ENCODE peak calls at places on chromosomes 6 and 20, in eight cellular contexts. K is BJ, F is adrenal gland, M is GM23338, D is bronchial epithelial cell, C is GM20000, Z is cardiac muscle cell, I is GM10248. R is an unnamed sample.

GRCh38 chr6:14066782-14067406 is 50.7 kb upstream of the CD83 start:
- DNase-seq in D (peak; percentile 74), C (peak; percentile 64), F (peak; percentile 23), Z (peak; percentile 85), I (peak; percentile 73), M (peak; percentile 86), K (peak; percentile 16), R (peak; percentile 7)

GRCh38 chr20:36465109-36466080 is 75.9 kb upstream of the MYL9 start:
- DNase-seq in D (peak; percentile 79), C (peak; percentile 49), M (peak; percentile 59), I (no peak), F (peak; percentile 80), Z (peak; percentile 55), K (peak; percentile 94), R (peak; percentile 35)

GRCh38 chr20:58075980-58076749 is 152.3 kb downstream of the ANKRD60 start:
- DNase-seq in M (no peak), K (no peak), C (no peak), Z (peak; percentile 31), F (no peak), I (no peak), D (no peak), R (no peak)

GRCh38 chr20:11001767-11002540 is 328.2 kb upstream of the JAG1 start:
- DNase-seq in Z (peak; percentile 78), C (no peak), K (no peak), F (peak; percentile 26), D (peak; percentile 100), I (no peak), M (no peak), R (no peak)

GRCh38 chr6:128979061-128979460 is 96.1 kb downstream of the LAMA2 start:
- DNase-seq in K (no peak), C (no peak), Z (peak; percentile 23), D (no peak), M (no peak), F (no peak), I (no peak), R (no peak)

GRCh38 chr6:119124079-119124824 is 45.8 kb upstream of the FAM184A start:
- DNase-seq in I (no peak), K (no peak), C (no peak), D (peak; percentile 65), F (no peak), Z (no peak), M (no peak), R (no peak)

GRCh38 chr6:35288834-35289233 is 8.8 kb upstream of the DEF6 start:
- DNase-seq in F (no peak), K (no peak), D (no peak), C (no peak), Z (no peak), I (no peak), M (no peak), R (no peak)

GRCh38 chr6:1606533-1607235 is 3.0 kb upstream of the FOXC1 start:
- DNase-seq in I (peak; percentile 24), F (no peak), C (peak; percentile 35), K (no peak), Z (no peak), M (peak; percentile 92), D (no peak), R (peak; percentile 29)

GRCh38 chr20:46000571-46001145 is 8.1 kb upstream of the MMP9 start:
- DNase-seq in D (no peak), M (peak; percentile 61), Z (no peak), I (no peak), K (no peak), C (no peak), F (no peak), R (peak; percentile 46)

GRCh38 chr6:157020398-157021266 is 243.5 kb downstream of the ARID1B start:
- DNase-seq in I (peak; percentile 79), F (peak; percentile 64), Z (peak; percentile 74), M (peak; percentile 83), D (peak; percentile 35), C (peak; percentile 84), K (no peak), R (peak; percentile 71)

GRCh38 chr20:54431545-54431944 is 43.8 kb upstream of the DOK5 start:
- DNase-seq in D (no peak), F (no peak), I (no peak), K (no peak), Z (no peak), M (no peak), C (no peak), R (no peak)

GRCh38 chr6:140012146-140012545 is 637.7 kb upstream of the CITED2 start:
- DNase-seq in I (no peak), K (no peak), F (no peak), C (no peak), Z (no peak), D (no peak), M (no peak), R (no peak)

GRCh38 chr6:49551126-49551865 is 828 bp downstream of the C6orf141 start:
- DNase-seq in D (no peak), I (no peak), C (peak; percentile 16), Z (no peak), M (peak; percentile 77), F (no peak), K (no peak), R (peak; percentile 34)

GRCh38 chr6:138405816-138406403 is 1.9 kb downstream of the HEBP2 start:
- DNase-seq in M (no peak), I (no peak), Z (no peak), C (no peak), D (no peak), F (no peak), K (no peak), R (no peak)

GRCh38 chr6:143682805-143683204 is 5.0 kb downstream of the PHACTR2 start:
- DNase-seq in F (no peak), Z (no peak), K (no peak), M (no peak), I (no peak), C (no peak), D (no peak), R (no peak)

DNA sequence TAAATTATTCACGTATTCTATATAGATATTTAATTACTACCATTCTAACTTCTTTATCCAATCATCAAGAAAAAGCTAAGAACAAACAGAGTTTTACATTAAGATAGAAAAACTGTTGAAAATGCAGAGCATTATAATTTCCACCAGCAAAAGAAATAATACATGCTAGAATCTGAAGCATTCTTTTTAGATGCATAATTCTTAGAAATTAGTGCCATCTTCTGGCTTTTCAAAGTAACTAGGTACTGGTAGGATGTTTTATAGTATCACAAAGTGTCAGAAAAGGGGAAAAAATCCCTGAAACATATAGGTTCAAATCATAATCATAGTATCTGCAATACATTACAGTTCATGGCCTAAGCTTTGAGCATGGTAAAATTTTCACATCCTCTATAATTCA is 178.9 kb downstream of the PHF3 start:
- DNase-seq in M (no peak), Z (no peak), I (no peak), C (no peak), D (no peak), F (no peak), K (no peak), R (no peak)
- TF ChIP-seq CTCF in M (no peak), Z (no peak), I (no peak), C (no peak), D (no peak), F (no peak), K (peak; percentile 13), R (no peak)

DNA sequence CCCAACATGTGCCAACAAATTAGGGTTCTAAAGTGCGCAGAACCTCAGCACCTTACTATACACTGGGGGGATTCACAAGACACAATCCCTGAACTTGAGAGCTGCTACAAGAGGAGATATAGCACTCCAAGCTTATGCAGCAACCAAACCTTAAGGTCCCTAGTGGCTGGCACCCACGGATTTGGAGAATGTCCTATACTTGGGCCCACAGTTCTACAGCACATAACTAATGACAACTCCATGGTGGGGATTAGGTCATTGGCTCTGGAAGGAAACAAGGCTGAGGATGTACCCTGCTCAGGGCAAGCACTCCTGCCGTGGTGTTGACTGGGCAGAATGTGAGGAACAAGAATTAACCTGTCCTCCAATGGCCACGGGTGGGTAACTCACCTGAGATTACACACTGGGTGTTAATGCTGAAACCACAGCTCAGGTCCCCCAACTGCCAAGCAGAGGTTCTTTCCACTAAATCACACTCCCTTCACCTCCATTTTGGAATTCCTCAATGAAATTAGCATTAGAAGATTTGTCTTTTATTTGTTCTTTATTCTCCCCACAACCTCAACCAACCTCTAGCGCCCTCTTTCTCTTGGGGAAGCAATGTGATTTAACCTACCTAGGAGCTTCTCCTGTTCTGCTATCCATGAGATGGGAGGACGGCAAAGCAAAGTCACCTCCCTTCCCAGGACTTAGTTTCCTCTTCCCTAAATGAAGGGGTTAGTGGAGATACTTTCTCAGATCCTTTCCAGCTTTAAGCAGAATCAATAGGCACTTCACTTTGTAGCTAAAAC is 32.0 kb downstream of the TRERF1 start:
- DNase-seq in I (no peak), C (no peak), F (no peak), Z (no peak), D (peak; percentile 29), M (peak; percentile 72), K (no peak), R (no peak)
- TF ChIP-seq CTCF in I (no peak), C (no peak), F (no peak), Z (no peak), D (no peak), M (peak; percentile 52), K (no peak), R (no peak)

DNA sequence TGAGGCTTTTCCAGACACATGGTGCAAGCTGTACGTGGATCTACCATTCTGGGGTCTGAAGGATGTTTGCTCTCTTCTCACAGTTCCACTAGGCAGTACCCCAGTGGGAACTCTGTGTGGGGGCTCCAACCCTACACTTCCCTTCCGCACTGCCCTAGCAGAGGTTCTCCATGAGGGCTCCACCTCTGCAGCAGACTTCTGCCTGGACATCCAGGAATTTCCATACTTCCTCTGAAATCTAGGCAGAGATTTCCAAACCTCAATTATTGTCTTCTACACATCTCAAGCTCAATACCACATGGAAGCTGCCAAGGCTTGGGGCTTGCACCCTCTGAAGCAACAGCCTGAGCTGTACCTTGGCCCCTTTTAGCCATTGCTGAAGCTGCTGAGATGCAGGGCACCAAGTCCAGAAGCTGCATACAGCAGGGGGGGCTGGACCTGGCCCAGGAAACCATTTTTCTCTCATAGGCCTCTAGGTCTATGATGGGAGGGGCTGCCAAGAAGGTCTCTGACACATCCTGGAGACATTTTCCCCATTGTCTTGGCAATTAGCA is 11.6 kb downstream of the PDSS2 start:
- DNase-seq in K (no peak), D (no peak), Z (no peak), C (no peak), I (no peak), M (no peak), F (no peak), R (no peak)
- TF ChIP-seq CTCF in K (no peak), D (no peak), Z (no peak), C (no peak), I (no peak), M (no peak), F (no peak), R (no peak)

GRCh38 chr6:17088091-17088611 is 13.7 kb upstream of the STMND1 start:
- DNase-seq in F (no peak), K (no peak), M (no peak), D (no peak), C (no peak), Z (no peak), I (no peak), R (no peak)

GRCh38 chr6:17086469-17086868 is 15.4 kb upstream of the STMND1 start:
- DNase-seq in M (peak; percentile 68), C (peak; percentile 50), Z (peak; percentile 84), F (peak; percentile 37), I (peak; percentile 41), K (peak; percentile 40), D (peak; percentile 72), R (peak; percentile 69)

GRCh38 chr6:17096076-17096475 is 5.8 kb upstream of the STMND1 start:
- DNase-seq in F (no peak), K (no peak), D (no peak), C (no peak), Z (peak; percentile 50), M (peak; percentile 33), I (no peak), R (no peak)

GRCh38 chr6:17093692-17094091 is 8.2 kb upstream of the STMND1 start:
- DNase-seq in I (no peak), K (no peak), D (no peak), C (no peak), M (peak; percentile 72), F (no peak), Z (no peak), R (no peak)

GRCh38 chr6:17091122-17091521 is 10.7 kb upstream of the STMND1 start:
- DNase-seq in Z (peak; percentile 29), D (no peak), K (no peak), M (peak; percentile 38), I (no peak), F (no peak), C (no peak), R (no peak)
- TF ChIP-seq CTCF in Z (peak; percentile 51), D (peak; percentile 27), K (peak; percentile 62), M (peak; percentile 54), I (no peak), F (no peak), C (no peak), R (peak; percentile 66)